ENCODE peak calls at places on chromosomes 5 and 9, in seven cellular contexts. A is brain microvascular endothelial cell, I is lower lobe of right lung, W is tibial artery, V is H9, B is body of pancreas, R is OCI-LY7. S is an unnamed sample.

GRCh38 chr5:170738840-170739239 is 44.7 kb upstream of the GABRP start:
- DNase-seq in A (no peak), I (no peak), W (no peak), V (peak), B (peak), R (no peak), S (no peak)

GRCh38 chr5:178438746-178439260 is 151.4 kb downstream of the COL23A1 start:
- DNase-seq in A (no peak), I (no peak), W (no peak), V (no peak), B (no peak), R (no peak), S (no peak)

GRCh38 chr5:21862986-21863385 is 990.2 kb downstream of the CDH12 start:
- DNase-seq in A (no peak), I (no peak), W (no peak), V (no peak), B (no peak), R (no peak), S (no peak)

GRCh38 chr9:107316795-107317661 is 33.9 kb downstream of the RAD23B start:
- DNase-seq in A (no peak), I (no peak), W (no peak), V (no peak), B (no peak), R (no peak), S (no peak)

GRCh38 chr9:130235558-130236435 is 29.8 kb upstream of the HMCN2 start:
- DNase-seq in A (peak), I (peak), W (peak), V (peak), B (peak), R (peak), S (peak)

GRCh38 chr5:73266309-73266708 is 93.3 kb downstream of the TMEM174 start:
- DNase-seq in A (no peak), I (no peak), W (no peak), V (no peak), B (no peak), R (no peak), S (no peak)

GRCh38 chr5:179486596-179487051 is 63.7 kb upstream of the RUFY1 start:
- DNase-seq in A (peak), I (no peak), W (no peak), V (no peak), B (peak), R (no peak), S (no peak)

GRCh38 chr5:42089705-42090104 is 164.6 kb downstream of the FBXO4 start:
- DNase-seq in A (no peak), I (no peak), W (no peak), V (no peak), B (no peak), R (no peak), S (no peak)

GRCh38 chr9:115739096-115739875 is 414.3 kb upstream of the PAPPA start:
- DNase-seq in A (no peak), I (no peak), W (no peak), V (no peak), B (no peak), R (no peak), S (peak)

GRCh38 chr5:176658817-176659216 is 11.5 kb downstream of the TSPAN17 start:
- DNase-seq in A (peak), I (no peak), W (no peak), V (no peak), B (no peak), R (no peak), S (no peak)

GRCh38 chr9:134307223-134307600 is 19.0 kb upstream of the RXRA start:
- DNase-seq in A (no peak), I (peak), W (peak), V (no peak), B (no peak), R (no peak), S (no peak)

GRCh38 chr9:15401266-15401665 is 21.4 kb upstream of the SNAPC3 start:
- DNase-seq in A (peak), I (no peak), W (peak), V (no peak), B (no peak), R (no peak), S (peak)

GRCh38 chr9:34503406-34503805 is 19.4 kb downstream of the ENHO start:
- DNase-seq in A (no peak), I (no peak), W (no peak), V (no peak), B (no peak), R (no peak), S (no peak)

GRCh38 chr5:14039063-14039462 is 94.6 kb upstream of the DNAH5 start:
- DNase-seq in A (peak), I (no peak), W (no peak), V (no peak), B (no peak), R (no peak), S (peak)

GRCh38 chr9:89924611-89925010 is 319.8 kb downstream of the GADD45G start:
- DNase-seq in A (no peak), I (no peak), W (no peak), V (no peak), B (no peak), R (no peak), S (no peak)

GRCh38 chr5:134184155-134185135 is 7.7 kb upstream of the SKP1 start:
- DNase-seq in A (peak), I (peak), W (peak), V (peak), B (peak), R (peak), S (peak)

GRCh38 chr9:95381243-95381642 is 63.7 kb upstream of the FANCC start:
- DNase-seq in A (peak), I (no peak), W (no peak), V (no peak), B (no peak), R (no peak), S (peak)

GRCh38 chr9:136489731-136490130 is 6.9 kb upstream of the SEC16A start:
- DNase-seq in A (no peak), I (no peak), W (no peak), V (no peak), B (no peak), R (no peak), S (no peak)

GRCh38 chr5:61245936-61246335 is 83.7 kb upstream of the SMIM15 start:
- DNase-seq in A (no peak), I (no peak), W (no peak), V (no peak), B (no peak), R (no peak), S (no peak)

GRCh38 chr5:18050344-18050743 is 416.1 kb downstream of the TAF11L14 start:
- DNase-seq in A (no peak), I (no peak), W (no peak), V (no peak), B (no peak), R (no peak), S (no peak)

GRCh38 chr5:72194846-72195245 is 87.6 kb downstream of the MAP1B start:
- DNase-seq in A (no peak), I (no peak), W (no peak), V (no peak), B (no peak), R (no peak), S (no peak)

GRCh38 chr5:96657068-96657467 is 5.1 kb upstream of the CAST start:
- DNase-seq in A (peak), I (no peak), W (no peak), V (no peak), B (no peak), R (no peak), S (peak)

GRCh38 chr5:127562252-127562651 is 44.8 kb downstream of the PRRC1 start:
- DNase-seq in A (no peak), I (no peak), W (no peak), V (peak), B (no peak), R (peak), S (peak)

GRCh38 chr5:111197523-111197922 is 26.7 kb upstream of the CAMK4 start:
- DNase-seq in A (no peak), I (no peak), W (no peak), V (no peak), B (peak), R (no peak), S (peak)

GRCh38 chr9:131254107-131254491 is 22.2 kb downstream of the FAM78A start:
- DNase-seq in A (no peak), I (peak), W (no peak), V (no peak), B (no peak), R (peak), S (no peak)

GRCh38 chr5:410911-411517 is 32.0 kb upstream of the EXOC3 start:
- DNase-seq in A (no peak), I (no peak), W (no peak), V (no peak), B (no peak), R (no peak), S (no peak)

GRCh38 chr5:135135530-135136201 is 101.6 kb upstream of the PITX1 start:
- DNase-seq in A (peak), I (peak), W (peak), V (no peak), B (no peak), R (no peak), S (peak)

GRCh38 chr5:151085517-151086031 is 4.7 kb upstream of the TNIP1 start:
- DNase-seq in A (no peak), I (peak), W (no peak), V (no peak), B (peak), R (no peak), S (peak)

GRCh38 chr5:64625678-64626077 is 64.6 kb upstream of the SHISAL2B start:
- DNase-seq in A (peak), I (no peak), W (no peak), V (no peak), B (no peak), R (no peak), S (peak)

GRCh38 chr5:168706655-168707069 is 127.5 kb upstream of the PANK3 start:
- DNase-seq in A (peak), I (no peak), W (peak), V (peak), B (peak), R (peak), S (peak)

GRCh38 chr9:1231998-1232919 is 182.1 kb downstream of the DMRT2 start:
- DNase-seq in A (peak), I (peak), W (peak), V (no peak), B (peak), R (no peak), S (peak)

GRCh38 chr5:69048233-69048632 is 45.6 kb upstream of the SLC30A5 start:
- DNase-seq in A (no peak), I (no peak), W (no peak), V (no peak), B (no peak), R (peak), S (peak)

GRCh38 chr9:135447126-135447525 is 32.5 kb upstream of the PPP1R26 start:
- DNase-seq in A (no peak), I (no peak), W (no peak), V (no peak), B (no peak), R (no peak), S (no peak)

GRCh38 chr9:72150172-72150571 is 932 bp downstream of the GDA start:
- DNase-seq in A (no peak), I (no peak), W (no peak), V (no peak), B (no peak), R (no peak), S (no peak)

GRCh38 chr5:39760385-39761198 is 335.8 kb upstream of the DAB2 start:
- DNase-seq in A (peak), I (no peak), W (peak), V (no peak), B (no peak), R (no peak), S (peak)

GRCh38 chr9:2389404-2389803 is 232.2 kb upstream of the VLDLR start:
- DNase-seq in A (peak), I (no peak), W (no peak), V (no peak), B (no peak), R (no peak), S (no peak)

GRCh38 chr9:85715587-85715986 is 26.2 kb downstream of the AGTPBP1 start:
- DNase-seq in A (no peak), I (no peak), W (no peak), V (no peak), B (no peak), R (no peak), S (peak)

GRCh38 chr9:108834959-108835696 is 20.7 kb downstream of the ACTL7B start:
- DNase-seq in A (no peak), I (no peak), W (no peak), V (no peak), B (no peak), R (no peak), S (peak)

GRCh38 chr9:125493861-125494554 is 213.0 kb downstream of the MAPKAP1 start:
- DNase-seq in A (no peak), I (no peak), W (no peak), V (no peak), B (no peak), R (no peak), S (no peak)

GRCh38 chr9:134189475-134190231 is 25.3 kb upstream of the RNU6ATAC start:
- DNase-seq in A (no peak), I (no peak), W (peak), V (no peak), B (no peak), R (no peak), S (no peak)

DNA sequence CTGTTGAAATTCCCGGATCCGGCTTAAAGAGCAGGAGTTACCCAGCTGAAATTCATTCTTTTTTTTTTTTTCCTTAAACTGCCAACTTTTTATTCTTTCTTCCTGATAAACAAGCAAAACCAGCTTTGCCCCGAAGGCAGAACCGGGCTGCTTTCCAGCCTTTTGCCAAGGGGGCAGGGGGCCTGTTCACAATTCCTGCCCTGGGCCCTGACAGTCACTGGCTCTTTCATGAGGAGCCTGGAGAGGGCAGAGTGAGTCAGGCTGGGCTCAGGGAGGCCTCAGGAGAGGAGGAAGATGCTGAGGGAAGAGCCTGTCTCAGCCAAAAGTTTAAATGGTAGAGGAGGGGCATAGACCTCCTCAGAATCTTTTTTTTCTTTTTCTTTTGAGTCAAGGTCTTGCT is 4.8 kb downstream of the GLIPR2 start:
- DNase-seq in A (no peak), I (no peak), W (no peak), V (peak), B (no peak), R (no peak), S (peak)
- TF ChIP-seq CTCF in A (peak), I (peak), W (peak), V (peak), B (peak), R (peak), S (peak)

GRCh38 chr5:78373231-78373630 is 12.8 kb downstream of the SCAMP1 start:
- DNase-seq in A (no peak), I (no peak), W (no peak), V (no peak), B (no peak), R (no peak), S (no peak)

GRCh38 chr5:78369680-78370079 is 9.3 kb downstream of the SCAMP1 start:
- DNase-seq in A (no peak), I (no peak), W (no peak), V (no peak), B (no peak), R (no peak), S (no peak)

GRCh38 chr5:78362220-78362619 is 1.8 kb downstream of the SCAMP1 start:
- DNase-seq in A (no peak), I (no peak), W (no peak), V (no peak), B (no peak), R (no peak), S (no peak)

GRCh38 chr5:78364005-78364404 is 3.6 kb downstream of the SCAMP1 start:
- DNase-seq in A (no peak), I (no peak), W (no peak), V (no peak), B (no peak), R (peak), S (no peak)

GRCh38 chr5:78367318-78367991 is 7.0 kb downstream of the SCAMP1 start:
- DNase-seq in A (no peak), I (no peak), W (no peak), V (no peak), B (no peak), R (peak), S (no peak)
- TF ChIP-seq CTCF in A (peak), I (no peak), W (no peak), V (peak), B (no peak), R (peak), S (no peak)

GRCh38 chr9:97742545-97742944 is 45.4 kb upstream of the XPA start:
- DNase-seq in A (no peak), I (no peak), W (no peak), V (no peak), B (no peak), R (no peak), S (no peak)

GRCh38 chr9:97741947-97742346 is 44.8 kb upstream of the XPA start:
- DNase-seq in A (no peak), I (no peak), W (no peak), V (no peak), B (no peak), R (no peak), S (no peak)

GRCh38 chr9:97737429-97737828 is 40.3 kb upstream of the XPA start:
- DNase-seq in A (peak), I (no peak), W (no peak), V (peak), B (no peak), R (no peak), S (peak)

GRCh38 chr9:97744710-97745708 is 47.9 kb upstream of the XPA start:
- DNase-seq in A (no peak), I (no peak), W (no peak), V (peak), B (no peak), R (no peak), S (peak)

DNA sequence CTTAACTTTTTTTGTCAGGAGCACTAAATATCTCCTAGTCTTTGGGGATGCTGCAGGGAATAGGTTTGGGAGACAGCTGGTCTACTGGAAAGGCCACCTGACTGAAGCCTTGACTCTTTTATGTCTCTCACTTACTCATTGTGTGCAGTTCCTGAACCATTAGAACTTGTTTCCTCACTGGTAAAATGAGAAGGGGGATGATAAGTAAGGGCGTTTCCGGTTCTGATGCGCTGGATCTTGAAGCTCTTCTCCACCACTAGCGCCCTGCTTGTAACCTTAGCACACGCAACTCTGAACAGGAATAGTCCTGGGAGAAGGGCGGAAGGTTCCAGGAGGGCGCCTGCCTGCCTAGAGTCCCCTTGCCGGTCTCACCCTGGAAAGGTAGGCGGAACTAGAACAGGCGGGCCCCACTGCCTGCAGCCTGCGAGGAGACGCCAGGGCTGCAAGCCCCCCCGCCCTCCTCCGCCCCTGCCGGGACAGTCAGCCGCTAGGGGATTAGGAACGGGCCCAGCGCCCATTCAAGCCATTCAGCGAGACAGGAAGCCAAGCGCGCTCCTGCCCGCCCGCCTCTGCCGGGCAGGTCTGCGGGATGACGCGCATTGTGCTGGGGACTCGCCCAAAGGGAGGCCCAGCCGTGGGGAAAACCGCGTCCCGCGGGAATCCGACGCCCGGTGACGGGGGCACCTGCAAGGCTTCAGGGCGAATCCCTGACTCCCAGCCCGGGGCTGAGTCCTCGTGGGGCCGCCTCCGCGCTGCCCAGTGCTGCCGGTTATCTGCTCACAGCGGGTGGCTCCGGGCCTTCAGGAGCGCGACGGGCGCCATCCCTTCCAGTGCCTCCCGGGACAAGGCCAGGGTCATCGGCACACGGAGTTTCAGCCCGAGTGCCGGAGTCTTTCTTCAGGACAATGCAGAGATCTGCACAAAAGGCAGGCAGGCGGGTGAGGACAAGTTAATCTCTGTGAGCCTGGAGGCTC is 44.0 kb upstream of the XPA start:
- DNase-seq in A (peak), I (peak), W (peak), V (peak), B (peak), R (no peak), S (no peak)
- TF ChIP-seq CTCF in A (peak), I (no peak), W (no peak), V (peak), B (peak), R (no peak), S (no peak)

GRCh38 chr5:112344540-112344939 is 74.5 kb downstream of the EPB41L4A start:
- DNase-seq in A (no peak), I (no peak), W (no peak), V (no peak), B (no peak), R (no peak), S (no peak)
- TF ChIP-seq CTCF in A (no peak), I (no peak), W (no peak), V (no peak), B (no peak), R (no peak), S (no peak)

DNA sequence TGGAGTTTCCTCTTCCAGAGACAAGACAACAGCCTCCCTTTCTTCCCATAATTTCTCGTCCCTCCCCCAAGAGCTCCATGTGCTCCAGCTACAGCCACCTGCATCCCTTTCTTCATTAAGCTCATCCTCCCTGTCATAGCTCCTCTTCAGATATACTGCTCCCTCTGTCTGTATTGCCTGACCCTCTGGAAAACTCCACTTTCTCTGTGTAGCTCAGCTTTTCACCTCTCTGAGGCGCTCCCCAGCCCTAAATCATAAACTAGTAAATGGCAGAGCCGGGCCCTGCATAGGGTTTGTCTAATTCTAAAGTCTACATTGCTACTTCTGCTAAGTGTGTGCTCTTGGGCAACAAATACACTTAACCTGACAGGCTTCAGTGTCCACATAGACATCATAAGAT is 8.8 kb upstream of the PLIN2 start:
- DNase-seq in A (no peak), I (no peak), W (no peak), V (no peak), B (no peak), R (no peak), S (no peak)
- TF ChIP-seq CTCF in A (no peak), I (no peak), W (no peak), V (peak), B (no peak), R (no peak), S (no peak)

GRCh38 chr5:28903643-28904042 is 1865.3 kb upstream of the CDH9 start:
- DNase-seq in A (no peak), I (no peak), W (no peak), V (no peak), B (no peak), R (no peak), S (no peak)
- TF ChIP-seq CTCF in A (no peak), I (no peak), W (no peak), V (no peak), B (no peak), R (no peak), S (peak)